ENCODE peak calls at places on chromosomes 12 and 14, in six cellular contexts. One of them, this sample, is unnamed.

GRCh38 chr12:6646276-6647082 is 753 bp downstream of the ACRBP start:
- DNase-seq in A549: no peak
- DNase-seq in NB4: no peak
- DNase-seq in GM23338: peak; percentile 66
- DNase-seq in fibroblast of villous mesenchyme: no peak
- DNase-seq in heart right ventricle: no peak
- DNase-seq in this sample: no peak

GRCh38 chr12:49662998-49663843 is 39.9 kb downstream of the PRPF40B start:
- DNase-seq in GM23338: peak; percentile 83
- DNase-seq in fibroblast of villous mesenchyme: peak; percentile 93
- DNase-seq in heart right ventricle: peak; percentile 91
- DNase-seq in NB4: peak; percentile 98
- DNase-seq in A549: no peak
- DNase-seq in this sample: peak; percentile 39

GRCh38 chr12:89779090-89779489 is 70.5 kb upstream of the ATP2B1 start:
- DNase-seq in fibroblast of villous mesenchyme: peak; percentile 31
- DNase-seq in NB4: no peak
- DNase-seq in A549: peak; percentile 24
- DNase-seq in heart right ventricle: no peak
- DNase-seq in GM23338: no peak
- DNase-seq in this sample: no peak

GRCh38 chr12:23851602-23852001 is 97.9 kb downstream of the SOX5 start:
- DNase-seq in GM23338: no peak
- DNase-seq in NB4: no peak
- DNase-seq in A549: no peak
- DNase-seq in fibroblast of villous mesenchyme: no peak
- DNase-seq in heart right ventricle: no peak
- DNase-seq in this sample: no peak

GRCh38 chr12:111166779-111167540 is 201.9 kb downstream of the PHETA1 start:
- DNase-seq in heart right ventricle: peak; percentile 73
- DNase-seq in fibroblast of villous mesenchyme: no peak
- DNase-seq in GM23338: no peak
- DNase-seq in A549: no peak
- DNase-seq in NB4: no peak
- DNase-seq in this sample: no peak

GRCh38 chr14:55686713-55687112 is 106.7 kb downstream of the KTN1 start:
- DNase-seq in heart right ventricle: no peak
- DNase-seq in NB4: no peak
- DNase-seq in fibroblast of villous mesenchyme: no peak
- DNase-seq in GM23338: no peak
- DNase-seq in A549: no peak
- DNase-seq in this sample: no peak

GRCh38 chr12:2333516-2333915 is 280.7 kb downstream of the CACNA1C start:
- DNase-seq in heart right ventricle: no peak
- DNase-seq in fibroblast of villous mesenchyme: no peak
- DNase-seq in GM23338: no peak
- DNase-seq in NB4: no peak
- DNase-seq in A549: no peak
- DNase-seq in this sample: no peak

GRCh38 chr12:15538881-15539280 is 216.6 kb downstream of the PTPRO start:
- DNase-seq in GM23338: no peak
- DNase-seq in fibroblast of villous mesenchyme: no peak
- DNase-seq in A549: no peak
- DNase-seq in NB4: no peak
- DNase-seq in heart right ventricle: no peak
- DNase-seq in this sample: no peak

GRCh38 chr12:92331383-92331782 is 185.7 kb upstream of the BTG1 start:
- DNase-seq in GM23338: peak; percentile 3
- DNase-seq in fibroblast of villous mesenchyme: no peak
- DNase-seq in NB4: no peak
- DNase-seq in heart right ventricle: no peak
- DNase-seq in A549: no peak
- DNase-seq in this sample: no peak

GRCh38 chr14:34165847-34166340 is 215.0 kb upstream of the EGLN3 start:
- DNase-seq in heart right ventricle: no peak
- DNase-seq in NB4: no peak
- DNase-seq in A549: no peak
- DNase-seq in GM23338: no peak
- DNase-seq in fibroblast of villous mesenchyme: no peak
- DNase-seq in this sample: no peak

GRCh38 chr12:56158926-56159461 is 835 bp downstream of the MYL6 start:
- DNase-seq in fibroblast of villous mesenchyme: peak; percentile 76
- DNase-seq in A549: peak; percentile 72
- DNase-seq in GM23338: peak; percentile 83
- DNase-seq in heart right ventricle: peak; percentile 86
- DNase-seq in NB4: peak; percentile 77
- DNase-seq in this sample: peak; percentile 14

GRCh38 chr12:4116251-4117111 is 157.1 kb upstream of the CCND2 start:
- DNase-seq in A549: no peak
- DNase-seq in NB4: no peak
- DNase-seq in fibroblast of villous mesenchyme: peak; percentile 73
- DNase-seq in GM23338: peak; percentile 62
- DNase-seq in heart right ventricle: peak; percentile 41
- DNase-seq in this sample: peak; percentile 19

GRCh38 chr12:96383371-96383770 is 16.9 kb downstream of the CDK17 start:
- DNase-seq in NB4: no peak
- DNase-seq in fibroblast of villous mesenchyme: no peak
- DNase-seq in GM23338: no peak
- DNase-seq in heart right ventricle: no peak
- DNase-seq in A549: no peak
- DNase-seq in this sample: no peak

GRCh38 chr12:6553051-6553868 is 2.6 kb downstream of the IFFO1 start:
- DNase-seq in A549: no peak
- DNase-seq in GM23338: no peak
- DNase-seq in fibroblast of villous mesenchyme: peak; percentile 76
- DNase-seq in NB4: peak; percentile 24
- DNase-seq in heart right ventricle: peak; percentile 81
- DNase-seq in this sample: no peak

GRCh38 chr14:61153914-61154545 is 127.1 kb downstream of the TMEM30B start:
- DNase-seq in NB4: peak; percentile 14
- DNase-seq in fibroblast of villous mesenchyme: no peak
- DNase-seq in GM23338: no peak
- DNase-seq in heart right ventricle: no peak
- DNase-seq in A549: no peak
- DNase-seq in this sample: no peak

GRCh38 chr12:121025442-121026226 is 9.3 kb upstream of the C12orf43 start:
- DNase-seq in A549: peak; percentile 69
- DNase-seq in heart right ventricle: no peak
- DNase-seq in GM23338: no peak
- DNase-seq in fibroblast of villous mesenchyme: no peak
- DNase-seq in NB4: no peak
- DNase-seq in this sample: no peak

GRCh38 chr14:30108975-30109700 is 181.5 kb upstream of the PRKD1 start:
- DNase-seq in NB4: no peak
- DNase-seq in GM23338: no peak
- DNase-seq in A549: no peak
- DNase-seq in fibroblast of villous mesenchyme: peak; percentile 60
- DNase-seq in heart right ventricle: no peak
- DNase-seq in this sample: no peak

GRCh38 chr12:56078931-56079728 is 835 bp upstream of the ERBB3 start:
- DNase-seq in heart right ventricle: peak; percentile 81
- DNase-seq in A549: peak; percentile 95
- DNase-seq in GM23338: peak; percentile 96
- DNase-seq in fibroblast of villous mesenchyme: peak; percentile 81
- DNase-seq in NB4: peak; percentile 86
- DNase-seq in this sample: peak; percentile 44

GRCh38 chr14:92491782-92492181 is 21.8 kb upstream of the RIN3 start:
- DNase-seq in NB4: no peak
- DNase-seq in fibroblast of villous mesenchyme: no peak
- DNase-seq in A549: no peak
- DNase-seq in heart right ventricle: peak; percentile 4
- DNase-seq in GM23338: no peak
- DNase-seq in this sample: no peak

GRCh38 chr14:42642787-42643186 is 1036.1 kb downstream of the LRFN5 start:
- DNase-seq in heart right ventricle: no peak
- DNase-seq in NB4: no peak
- DNase-seq in GM23338: no peak
- DNase-seq in fibroblast of villous mesenchyme: no peak
- DNase-seq in A549: no peak
- DNase-seq in this sample: no peak

GRCh38 chr14:104865631-104866441 is 768 bp downstream of the CEP170B start:
- DNase-seq in NB4: peak; percentile 27
- DNase-seq in A549: peak; percentile 58
- DNase-seq in heart right ventricle: peak; percentile 71
- DNase-seq in GM23338: peak; percentile 86
- DNase-seq in fibroblast of villous mesenchyme: peak; percentile 68
- DNase-seq in this sample: peak; percentile 11

GRCh38 chr14:86739761-86740160 is 1209.8 kb downstream of the FLRT2 start:
- DNase-seq in A549: no peak
- DNase-seq in heart right ventricle: no peak
- DNase-seq in NB4: no peak
- DNase-seq in GM23338: no peak
- DNase-seq in fibroblast of villous mesenchyme: no peak
- DNase-seq in this sample: no peak

GRCh38 chr12:53532524-53533445 is 25.5 kb upstream of the NPFF start:
- DNase-seq in A549: no peak
- DNase-seq in fibroblast of villous mesenchyme: no peak
- DNase-seq in NB4: no peak
- DNase-seq in GM23338: no peak
- DNase-seq in heart right ventricle: no peak
- DNase-seq in this sample: no peak

GRCh38 chr12:132554857-132555630 is 55.3 kb downstream of the LRCOL1 start:
- DNase-seq in heart right ventricle: no peak
- DNase-seq in GM23338: peak; percentile 68
- DNase-seq in fibroblast of villous mesenchyme: no peak
- DNase-seq in NB4: peak; percentile 83
- DNase-seq in A549: peak; percentile 64
- DNase-seq in this sample: no peak

GRCh38 chr12:6697584-6698351 is 2.8 kb downstream of the PIANP start:
- DNase-seq in heart right ventricle: no peak
- DNase-seq in NB4: peak; percentile 52
- DNase-seq in A549: peak; percentile 76
- DNase-seq in fibroblast of villous mesenchyme: peak; percentile 59
- DNase-seq in GM23338: peak; percentile 85
- DNase-seq in this sample: no peak

GRCh38 chr12:94186461-94187237 is 38.3 kb downstream of the PLXNC1 start:
- DNase-seq in A549: no peak
- DNase-seq in NB4: no peak
- DNase-seq in heart right ventricle: no peak
- DNase-seq in fibroblast of villous mesenchyme: peak; percentile 56
- DNase-seq in GM23338: peak; percentile 96
- DNase-seq in this sample: no peak

GRCh38 chr12:107912421-107913004 is 138.0 kb downstream of the ASCL4 start:
- DNase-seq in NB4: peak; percentile 66
- DNase-seq in GM23338: peak; percentile 86
- DNase-seq in A549: peak; percentile 73
- DNase-seq in heart right ventricle: no peak
- DNase-seq in fibroblast of villous mesenchyme: peak; percentile 2
- DNase-seq in this sample: no peak
- TF ChIP-seq CTCF in NB4: peak; percentile 99
- TF ChIP-seq CTCF in GM23338: peak; percentile 92
- TF ChIP-seq CTCF in A549: peak; percentile 70
- TF ChIP-seq CTCF in heart right ventricle: peak; percentile 19
- TF ChIP-seq CTCF in fibroblast of villous mesenchyme: peak; percentile 67
- TF ChIP-seq CTCF in this sample: peak; percentile 56

GRCh38 chr12:65122661-65123060 is 1.6 kb upstream of the WIF1 start:
- DNase-seq in A549: no peak
- DNase-seq in heart right ventricle: no peak
- DNase-seq in fibroblast of villous mesenchyme: no peak
- DNase-seq in NB4: no peak
- DNase-seq in GM23338: no peak
- DNase-seq in this sample: no peak

GRCh38 chr12:65121956-65122469 is 908 bp upstream of the WIF1 start:
- DNase-seq in GM23338: no peak
- DNase-seq in heart right ventricle: no peak
- DNase-seq in fibroblast of villous mesenchyme: no peak
- DNase-seq in NB4: no peak
- DNase-seq in A549: no peak
- DNase-seq in this sample: no peak

GRCh38 chr12:65119063-65119462 is 2.0 kb downstream of the WIF1 start:
- DNase-seq in heart right ventricle: no peak
- DNase-seq in GM23338: no peak
- DNase-seq in fibroblast of villous mesenchyme: no peak
- DNase-seq in NB4: no peak
- DNase-seq in A549: no peak
- DNase-seq in this sample: no peak

GRCh38 chr12:65123435-65124063 is 2.4 kb upstream of the WIF1 start:
- DNase-seq in fibroblast of villous mesenchyme: peak; percentile 34
- DNase-seq in A549: peak; percentile 51
- DNase-seq in heart right ventricle: no peak
- DNase-seq in NB4: peak; percentile 79
- DNase-seq in GM23338: peak; percentile 67
- DNase-seq in this sample: no peak

GRCh38 chr12:65121049-65121955 is at the start of gene WIF1:
- DNase-seq in A549: peak; percentile 29
- DNase-seq in fibroblast of villous mesenchyme: no peak
- DNase-seq in heart right ventricle: no peak
- DNase-seq in NB4: no peak
- DNase-seq in GM23338: peak; percentile 92
- DNase-seq in this sample: no peak
- H3K4me3 ChIP-seq in A549: peak within 1 kb of the TSS; percentile 40
- H3K4me3 ChIP-seq in fibroblast of villous mesenchyme: peak within 1 kb of the TSS; percentile 12
- H3K4me3 ChIP-seq in heart right ventricle: peak within 1 kb of the TSS; percentile 30
- H3K4me3 ChIP-seq in NB4: no peak within 1 kb of the TSS
- H3K4me3 ChIP-seq in GM23338: peak within 1 kb of the TSS; percentile 58
- H3K4me3 ChIP-seq in this sample: no peak within 1 kb of the TSS

DNA sequence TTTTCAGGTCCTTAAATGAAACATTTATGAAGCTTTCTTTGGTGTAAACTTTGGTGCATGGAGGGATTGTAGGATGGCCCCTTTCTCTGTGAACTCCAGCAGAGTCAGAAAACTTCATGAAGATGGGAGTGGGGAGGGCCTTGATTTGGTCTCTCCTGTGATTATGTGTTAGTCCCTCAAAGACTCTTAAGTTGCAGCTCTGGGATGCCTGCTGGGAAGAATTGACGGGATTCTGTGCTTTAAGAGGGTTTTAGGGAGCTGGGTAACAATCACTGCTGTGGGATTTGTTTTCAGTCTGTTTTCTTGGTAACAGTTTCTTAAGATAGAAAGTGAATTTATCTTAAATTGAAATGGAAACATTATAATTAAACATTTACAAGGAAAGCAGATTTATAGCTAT is 378.1 kb downstream of the AACS start:
- DNase-seq in heart right ventricle: no peak
- DNase-seq in GM23338: no peak
- DNase-seq in fibroblast of villous mesenchyme: no peak
- DNase-seq in A549: no peak
- DNase-seq in NB4: no peak
- DNase-seq in this sample: no peak
- TF ChIP-seq CTCF in heart right ventricle: no peak
- TF ChIP-seq CTCF in GM23338: no peak
- TF ChIP-seq CTCF in fibroblast of villous mesenchyme: no peak
- TF ChIP-seq CTCF in A549: no peak
- TF ChIP-seq CTCF in NB4: no peak
- TF ChIP-seq CTCF in this sample: no peak

DNA sequence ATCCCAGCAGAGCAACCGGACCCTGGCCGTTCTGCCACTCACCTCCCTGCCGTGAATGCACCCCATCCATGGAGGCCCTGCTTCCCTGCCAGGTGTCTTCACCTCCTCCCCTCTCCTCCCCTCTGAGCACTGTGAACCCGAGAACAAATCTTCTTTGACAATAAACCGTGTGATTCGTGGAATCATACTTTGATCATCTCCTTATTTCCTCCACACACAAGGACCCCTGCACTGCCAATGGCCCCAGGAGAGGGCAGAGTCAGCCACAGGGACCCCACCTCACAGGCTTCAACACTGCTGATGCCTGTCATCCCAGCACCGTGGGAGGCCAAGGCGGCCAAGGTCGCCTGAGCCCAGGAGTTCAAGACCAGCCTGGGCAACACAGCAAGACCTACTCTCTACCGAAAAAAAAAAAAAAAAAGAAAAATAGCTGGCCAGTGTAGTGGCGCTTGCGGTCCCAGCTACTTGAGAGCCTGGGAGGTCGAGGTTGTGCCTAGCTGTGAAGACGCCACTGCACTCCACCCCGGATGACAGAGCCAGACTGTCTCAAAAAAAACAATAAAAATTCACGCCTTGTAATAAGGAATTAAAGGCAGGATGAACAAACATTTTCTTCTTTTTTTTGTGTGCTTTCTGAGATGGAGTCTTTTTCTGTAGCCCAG is 1.1 kb downstream of the XRCC3 start:
- DNase-seq in GM23338: no peak
- DNase-seq in fibroblast of villous mesenchyme: no peak
- DNase-seq in NB4: no peak
- DNase-seq in heart right ventricle: no peak
- DNase-seq in A549: no peak
- DNase-seq in this sample: no peak
- H3K4me3 ChIP-seq in GM23338: peak overlapping the region; percentile 79
- H3K4me3 ChIP-seq in fibroblast of villous mesenchyme: peak overlapping the region; percentile 60
- H3K4me3 ChIP-seq in NB4: peak overlapping the region; percentile 76
- H3K4me3 ChIP-seq in heart right ventricle: no peak overlapping the region
- H3K4me3 ChIP-seq in A549: peak overlapping the region; percentile 77
- H3K4me3 ChIP-seq in this sample: no peak overlapping the region

This sample was measured in BJ.